ENCODE peak calls at places on chromosome 2, in four cellular contexts. Q is heart right ventricle, A is GM06990, S is stomach. K is an unnamed sample.

GRCh38 chr2:112317303-112318158 is 42.1 kb downstream of the ZC3H6 start:
- DNase-seq in S (no peak), Q (no peak), A (no peak), K (peak)

GRCh38 chr2:23532311-23533013 is 147.5 kb downstream of the KLHL29 start:
- DNase-seq in A (peak), Q (no peak), S (no peak), K (no peak)

GRCh38 chr2:211204456-211204855 is 648.1 kb downstream of the CPS1 start:
- DNase-seq in Q (no peak), S (no peak), A (no peak), K (no peak)

GRCh38 chr2:213216461-213216860 is 65.0 kb upstream of the IKZF2 start:
- DNase-seq in S (no peak), A (no peak), Q (no peak), K (peak)

GRCh38 chr2:10471046-10471571 is 23.0 kb upstream of the ODC1 start:
- DNase-seq in Q (no peak), S (no peak), A (no peak), K (no peak)

GRCh38 chr2:186554850-186555785 is 34.7 kb upstream of the ITGAV start:
- DNase-seq in S (no peak), Q (no peak), A (no peak), K (peak)

GRCh38 chr2:230974096-230974913 is 21.6 kb upstream of the SPATA3 start:
- DNase-seq in S (no peak), Q (no peak), A (peak), K (peak)

GRCh38 chr2:134027980-134028379 is 225.9 kb upstream of the MGAT5 start:
- DNase-seq in Q (peak), S (no peak), A (no peak), K (no peak)

GRCh38 chr2:150295544-150295943 is 191.9 kb downstream of the RND3 start:
- DNase-seq in A (no peak), Q (no peak), S (no peak), K (no peak)

GRCh38 chr2:109373791-109374547 is 239.8 kb downstream of the SEPTIN10 start:
- DNase-seq in S (peak), A (no peak), Q (no peak), K (no peak)

GRCh38 chr2:120525056-120526046 is 179.4 kb downstream of the INHBB start:
- DNase-seq in Q (peak), S (no peak), A (no peak), K (no peak)

GRCh38 chr2:160165996-160166395 is 34.1 kb downstream of the ITGB6 start:
- DNase-seq in S (no peak), Q (no peak), A (no peak), K (no peak)

GRCh38 chr2:28952806-28953190 is 28.3 kb upstream of the TOGARAM2 start:
- DNase-seq in S (no peak), Q (no peak), A (no peak), K (no peak)

GRCh38 chr2:28509361-28509760 is 13.5 kb downstream of the PLB1 start:
- DNase-seq in A (no peak), Q (no peak), S (no peak), K (no peak)

GRCh38 chr2:14773696-14774095 is 141.2 kb downstream of the LRATD1 start:
- DNase-seq in S (no peak), Q (no peak), A (no peak), K (no peak)

GRCh38 chr2:207219036-207219435 is 53.3 kb upstream of the KLF7 start:
- DNase-seq in S (no peak), Q (no peak), A (no peak), K (no peak)

GRCh38 chr2:126769118-126769517 is 113.2 kb downstream of the GYPC start:
- DNase-seq in A (no peak), Q (no peak), S (no peak), K (no peak)
- TF ChIP-seq CTCF in A (peak), Q (no peak), S (no peak), K (no peak)

GRCh38 chr2:96207778-96208143 is 866 bp downstream of the STARD7 start:
- DNase-seq in A (no peak), Q (no peak), S (no peak), K (no peak)

GRCh38 chr2:96207073-96207777 is 1.4 kb downstream of the STARD7 start:
- DNase-seq in S (no peak), A (no peak), Q (no peak), K (no peak)

GRCh38 chr2:96204836-96205235 is 3.8 kb downstream of the STARD7 start:
- DNase-seq in Q (no peak), A (no peak), S (no peak), K (no peak)

GRCh38 chr2:96205238-96205637 is 3.4 kb downstream of the STARD7 start:
- DNase-seq in A (no peak), S (no peak), Q (no peak), K (peak)

DNA sequence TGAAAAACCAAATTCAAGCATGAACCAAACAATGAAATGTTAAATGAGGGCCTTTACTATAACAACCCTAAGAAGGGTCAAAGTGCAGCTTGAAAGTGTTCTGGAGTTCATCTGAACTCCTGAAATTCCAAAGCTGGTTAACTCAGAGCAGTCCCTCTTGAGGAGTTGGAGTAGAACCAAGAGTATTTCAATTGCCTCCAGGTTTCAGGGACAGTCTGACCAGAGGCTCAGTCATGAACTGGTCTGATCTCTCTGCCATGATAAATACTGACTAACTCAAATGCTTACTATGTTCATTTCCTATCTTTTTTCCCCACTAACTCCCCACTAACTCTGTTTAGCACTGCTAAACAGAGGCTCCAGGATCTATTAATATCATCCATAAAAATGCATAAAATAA is 2.7 kb downstream of the STARD7 start:
- DNase-seq in S (no peak), Q (no peak), A (no peak), K (peak)
- H3K4me3 ChIP-seq in S (peak), Q (no peak), A (peak), K (no peak)

DNA sequence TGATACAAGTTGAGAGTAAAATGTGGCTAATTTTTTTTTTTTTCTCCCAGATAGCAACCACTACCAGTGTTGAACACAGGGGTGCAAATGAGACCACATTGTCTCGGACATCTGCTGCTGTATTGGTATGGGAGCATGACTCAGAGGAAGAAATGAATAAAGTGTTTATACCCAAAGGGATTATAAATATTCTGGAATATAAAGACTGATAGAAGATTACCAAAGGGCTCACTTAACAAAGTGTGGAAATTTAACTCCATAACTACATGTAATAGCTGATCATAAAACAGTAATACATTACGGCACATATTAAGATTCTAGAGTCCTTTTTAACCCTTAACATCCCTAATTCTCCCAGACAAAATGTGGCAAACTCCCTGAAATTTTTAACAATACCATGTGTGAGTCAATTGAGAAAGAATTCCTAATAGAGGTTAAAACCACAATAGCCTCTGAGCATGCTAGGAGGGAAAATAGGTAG is 1023.0 kb upstream of the ACVR2A start:
- DNase-seq in S (no peak), A (no peak), Q (no peak), K (peak)
- TF ChIP-seq CTCF in S (no peak), A (no peak), Q (no peak), K (peak)

GRCh38 chr2:24894750-24895149 is 25.3 kb downstream of the ADCY3 start:
- DNase-seq in Q (no peak), A (no peak), S (no peak), K (no peak)
- H3K4me3 ChIP-seq in Q (no peak), A (no peak), S (no peak), K (no peak)

DNA sequence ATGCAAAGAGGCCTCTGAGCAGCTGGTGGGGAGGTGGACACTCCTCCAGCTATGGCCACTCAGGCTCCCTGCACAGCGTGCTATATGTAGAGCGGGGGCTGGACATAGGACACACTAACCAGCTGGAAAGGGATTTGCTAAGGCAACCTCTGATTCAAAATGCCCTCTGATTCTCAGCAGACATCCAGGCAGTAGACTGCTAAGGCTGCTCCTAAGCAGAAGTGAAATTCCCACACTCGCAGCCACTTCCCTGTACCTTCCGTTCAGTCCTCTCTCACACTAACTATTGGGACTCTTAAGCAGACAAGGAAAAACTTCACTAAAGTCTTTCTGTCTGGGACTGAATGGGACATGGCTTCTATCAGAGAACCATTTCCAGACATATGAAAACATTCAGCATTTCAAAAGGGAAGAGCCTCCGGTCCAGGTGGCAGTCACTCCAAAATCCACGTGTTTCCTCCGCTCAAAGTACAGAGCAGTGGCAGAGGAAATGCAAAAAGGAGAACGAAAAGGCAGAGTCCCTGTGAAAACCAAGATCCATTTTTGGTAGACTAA is 265.8 kb downstream of the TTC32 start:
- DNase-seq in S (no peak), Q (no peak), A (no peak), K (no peak)
- TF ChIP-seq CTCF in S (no peak), Q (no peak), A (no peak), K (no peak)

GRCh38 chr2:3823748-3824147 is 120.4 kb downstream of the DCDC2C start:
- DNase-seq in A (no peak), S (no peak), Q (no peak), K (peak)
- H3K4me3 ChIP-seq in A (no peak), S (no peak), Q (no peak), K (no peak)

DNA sequence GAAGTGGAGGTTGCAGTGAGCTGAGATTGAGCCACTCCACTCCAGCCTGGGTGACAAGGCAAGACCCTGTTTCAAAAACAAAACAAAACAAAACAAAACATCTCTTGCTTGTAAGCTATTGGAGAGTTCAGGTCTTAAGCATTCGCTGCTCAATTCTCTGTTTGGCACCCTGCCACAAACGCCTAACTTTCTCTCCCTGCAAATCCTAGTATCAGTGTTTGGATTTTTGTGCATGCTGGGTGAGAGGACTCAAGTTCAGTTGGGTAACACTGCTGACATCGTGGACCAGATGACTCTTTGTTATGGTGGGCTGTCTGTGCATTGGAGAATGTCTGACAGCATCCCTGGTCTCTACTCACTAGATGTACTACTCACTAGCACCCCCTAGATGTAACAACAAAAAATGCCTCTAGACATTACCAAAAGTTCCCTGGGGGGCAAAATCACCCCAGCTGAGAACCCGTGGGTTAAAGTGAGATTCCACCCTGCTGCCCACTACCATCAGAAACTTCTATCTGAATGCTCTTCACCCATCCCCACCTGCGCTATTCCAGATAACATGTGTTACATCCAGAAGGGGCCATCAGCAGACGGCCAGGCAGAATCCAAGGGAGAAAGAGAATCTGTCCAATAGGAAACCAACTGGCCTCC is 50.9 kb downstream of the CACNB4 start:
- DNase-seq in S (no peak), A (no peak), Q (no peak), K (no peak)
- TF ChIP-seq CTCF in S (no peak), A (peak), Q (peak), K (peak)

K was measured in cardiac fibroblast.